ENCODE peak calls at places on chromosomes 3 and 15, in four cellular contexts. C, Z, S and I are unnamed samples.

GRCh38 chr3:177284383-177284881 is 87.2 kb upstream of the TBL1XR1 start:
- DNase-seq in C (no peak), Z (no peak), S (peak), I (no peak)

GRCh38 chr3:106006001-106006400 is 137.2 kb upstream of the CBLB start:
- DNase-seq in C (no peak), Z (no peak), S (peak), I (no peak)

GRCh38 chr3:133892546-133893231 is 3.0 kb downstream of the RAB6B start:
- DNase-seq in Z (no peak), C (no peak), S (no peak), I (no peak)

GRCh38 chr3:133488785-133489367 is 84.6 kb upstream of the CDV3 start:
- DNase-seq in S (peak), C (no peak), Z (no peak), I (no peak)

GRCh38 chr3:160331127-160331937 is 67.7 kb downstream of the IFT80 start:
- DNase-seq in Z (no peak), S (peak), C (no peak), I (peak)

GRCh38 chr3:186044973-186045372 is 63.9 kb downstream of the ETV5 start:
- DNase-seq in Z (no peak), S (peak), C (no peak), I (no peak)

GRCh38 chr15:47806008-47806407 is 88.7 kb downstream of the SEMA6D start:
- DNase-seq in S (no peak), Z (no peak), C (no peak), I (no peak)

GRCh38 chr15:101543926-101544490 is 54.5 kb upstream of the PCSK6 start:
- DNase-seq in Z (no peak), C (no peak), S (no peak), I (no peak)

GRCh38 chr3:151093905-151094304 is 8.4 kb downstream of the MED12L start:
- DNase-seq in S (no peak), Z (no peak), C (no peak), I (no peak)

GRCh38 chr3:41881233-41881821 is 80.6 kb downstream of the ULK4 start:
- DNase-seq in Z (peak), C (no peak), S (peak), I (no peak)

GRCh38 chr3:10226293-10226692 is 22.0 kb upstream of the TATDN2 start:
- DNase-seq in C (no peak), Z (no peak), S (no peak), I (no peak)

GRCh38 chr15:66187271-66187670 is 66.3 kb downstream of the MEGF11 start:
- DNase-seq in S (peak), C (no peak), Z (no peak), I (no peak)

GRCh38 chr3:17969985-17970568 is 227.6 kb upstream of the TBC1D5 start:
- DNase-seq in Z (no peak), C (no peak), S (no peak), I (no peak)

GRCh38 chr15:41892621-41893421 is 1.0 kb downstream of the SPTBN5 start:
- DNase-seq in S (peak), Z (no peak), C (no peak), I (no peak)

GRCh38 chr3:52118156-52118875 is 35.9 kb downstream of the POC1A start:
- DNase-seq in Z (no peak), C (no peak), S (no peak), I (no peak)

GRCh38 chr3:36444909-36445308 is 64.6 kb downstream of the STAC start:
- DNase-seq in S (no peak), C (no peak), Z (no peak), I (peak)

GRCh38 chr3:14780927-14781507 is 37.7 kb upstream of the FGD5 start:
- DNase-seq in C (no peak), Z (peak), S (peak), I (peak)

GRCh38 chr3:10480871-10481378 is 24.5 kb downstream of the ATP2B2 start:
- DNase-seq in Z (no peak), C (no peak), S (no peak), I (no peak)

GRCh38 chr3:19885468-19885867 is 48.5 kb downstream of the EFHB start:
- DNase-seq in Z (peak), C (no peak), S (peak), I (no peak)

GRCh38 chr15:68154923-68155559 is 50.1 kb downstream of the CALML4 start:
- DNase-seq in S (peak), C (no peak), Z (peak), I (peak)

GRCh38 chr15:84982301-84982920 is 755 bp downstream of the PDE8A start:
- DNase-seq in Z (peak), S (peak), C (peak), I (no peak)

GRCh38 chr3:152195206-152195605 is 73.5 kb upstream of the MBNL1 start:
- DNase-seq in S (no peak), C (no peak), Z (no peak), I (no peak)

GRCh38 chr3:152471814-152472605 is 203.3 kb downstream of the MBNL1 start:
- DNase-seq in Z (peak), C (peak), S (peak), I (no peak)

GRCh38 chr15:59304807-59305206 is 67.9 kb downstream of the MYO1E start:
- DNase-seq in Z (no peak), S (no peak), C (no peak), I (no peak)

GRCh38 chr3:182487621-182488020 is 305.7 kb upstream of the ATP11B start:
- DNase-seq in C (no peak), S (no peak), Z (no peak), I (no peak)

GRCh38 chr3:11091791-11092190 is 62.5 kb upstream of the HRH1 start:
- DNase-seq in Z (no peak), S (no peak), C (no peak), I (no peak)